ENCODE peak calls at places on chromosome 12, in six cellular contexts. I, F, L, D, W and J are unnamed samples.

GRCh38 chr12:98725481-98726247 is 80.6 kb downstream of the APAF1 start:
- DNase-seq in D (peak), W (no peak), F (no peak), I (no peak), L (peak), J (peak)

GRCh38 chr12:66319266-66319954 is 17.1 kb downstream of the HELB start:
- DNase-seq in D (no peak), I (no peak), L (no peak), F (no peak), W (no peak), J (peak)

GRCh38 chr12:69415471-69416275 is 54.5 kb upstream of the FRS2 start:
- DNase-seq in L (peak), W (peak), F (no peak), D (peak), I (peak), J (peak)

GRCh38 chr12:70227911-70228310 is 15.3 kb upstream of the CNOT2 start:
- DNase-seq in I (no peak), F (no peak), W (no peak), D (no peak), L (no peak), J (no peak)

GRCh38 chr12:39935275-39935674 is 170.6 kb downstream of the SLC2A13 start:
- DNase-seq in D (no peak), I (no peak), W (no peak), L (peak), F (no peak), J (no peak)

GRCh38 chr12:68349083-68349700 is 17.0 kb upstream of the MDM1 start:
- DNase-seq in L (no peak), I (no peak), W (no peak), F (no peak), D (no peak), J (no peak)

GRCh38 chr12:118098911-118099671 is 4.7 kb downstream of the VSIG10 start:
- DNase-seq in I (no peak), F (no peak), L (no peak), W (no peak), D (no peak), J (no peak)

GRCh38 chr12:3119192-3119744 is 42.1 kb downstream of the TSPAN9 start:
- DNase-seq in W (no peak), D (no peak), I (no peak), F (no peak), L (no peak), J (no peak)

GRCh38 chr12:94676011-94676709 is 25.8 kb upstream of the TMCC3 start:
- DNase-seq in W (no peak), I (no peak), F (peak), D (no peak), L (peak), J (peak)

GRCh38 chr12:80778005-80778541 is 61.4 kb downstream of the MYF5 start:
- DNase-seq in D (peak), W (no peak), I (no peak), F (peak), L (peak), J (peak)

GRCh38 chr12:69055706-69056105 is 122.7 kb upstream of the CPM start:
- DNase-seq in D (no peak), F (no peak), W (no peak), L (no peak), I (no peak), J (no peak)

GRCh38 chr12:4143909-4144308 is 129.7 kb upstream of the CCND2 start:
- DNase-seq in D (peak), I (no peak), L (no peak), F (no peak), W (peak), J (no peak)

GRCh38 chr12:93062100-93062419 is 133.0 kb upstream of the EEA1 start:
- DNase-seq in D (no peak), L (no peak), I (no peak), W (no peak), F (no peak), J (no peak)
- TF ChIP-seq MYC in D (no peak), L (no peak), I (no peak), W (no peak), F (no peak), J (no peak)

GRCh38 chr12:46942579-46942978 is 116.8 kb upstream of the SLC38A4 start:
- DNase-seq in W (no peak), I (no peak), F (no peak), L (peak), D (no peak), J (no peak)

GRCh38 chr12:46946137-46946536 is 120.3 kb upstream of the SLC38A4 start:
- DNase-seq in L (no peak), I (no peak), W (no peak), D (no peak), F (no peak), J (no peak)

GRCh38 chr12:46944771-46945170 is 119.0 kb upstream of the SLC38A4 start:
- DNase-seq in L (no peak), I (no peak), W (no peak), F (no peak), D (no peak), J (no peak)

GRCh38 chr12:46945591-46945990 is 119.8 kb upstream of the SLC38A4 start:
- DNase-seq in F (no peak), W (no peak), D (no peak), L (no peak), I (no peak), J (no peak)

GRCh38 chr12:46944104-46944503 is 118.3 kb upstream of the SLC38A4 start:
- DNase-seq in L (peak), I (no peak), W (no peak), D (no peak), F (no peak), J (peak)
- TF ChIP-seq MYC in L (no peak), I (no peak), W (no peak), D (no peak), F (no peak), J (no peak)

GRCh38 chr12:120725659-120726509 is at the start of gene ACADS:
- DNase-seq in L (peak), W (peak), I (peak), F (peak), D (peak), J (peak)
- TF ChIP-seq MYC in L (no peak), W (peak), I (no peak), F (no peak), D (peak), J (peak)

GRCh38 chr12:51752490-51752889 is 96.0 kb downstream of the FIGNL2 start:
- DNase-seq in F (no peak), L (peak), I (no peak), W (peak), D (no peak), J (no peak)
- TF ChIP-seq MYC in F (no peak), L (no peak), I (no peak), W (no peak), D (no peak), J (no peak)

GRCh38 chr12:113233967-113234366 is 12.7 kb downstream of the TPCN1 start:
- DNase-seq in F (no peak), D (no peak), L (no peak), W (no peak), I (no peak), J (no peak)

GRCh38 chr12:113232787-113233585 is 11.7 kb downstream of the TPCN1 start:
- DNase-seq in F (peak), W (no peak), I (no peak), D (no peak), L (no peak), J (no peak)

GRCh38 chr12:113232232-113232615 is 11.0 kb downstream of the TPCN1 start:
- DNase-seq in W (no peak), L (no peak), I (no peak), D (no peak), F (no peak), J (no peak)

GRCh38 chr12:113230315-113231274 is 9.3 kb downstream of the TPCN1 start:
- DNase-seq in I (no peak), W (no peak), D (peak), F (no peak), L (peak), J (no peak)

DNA sequence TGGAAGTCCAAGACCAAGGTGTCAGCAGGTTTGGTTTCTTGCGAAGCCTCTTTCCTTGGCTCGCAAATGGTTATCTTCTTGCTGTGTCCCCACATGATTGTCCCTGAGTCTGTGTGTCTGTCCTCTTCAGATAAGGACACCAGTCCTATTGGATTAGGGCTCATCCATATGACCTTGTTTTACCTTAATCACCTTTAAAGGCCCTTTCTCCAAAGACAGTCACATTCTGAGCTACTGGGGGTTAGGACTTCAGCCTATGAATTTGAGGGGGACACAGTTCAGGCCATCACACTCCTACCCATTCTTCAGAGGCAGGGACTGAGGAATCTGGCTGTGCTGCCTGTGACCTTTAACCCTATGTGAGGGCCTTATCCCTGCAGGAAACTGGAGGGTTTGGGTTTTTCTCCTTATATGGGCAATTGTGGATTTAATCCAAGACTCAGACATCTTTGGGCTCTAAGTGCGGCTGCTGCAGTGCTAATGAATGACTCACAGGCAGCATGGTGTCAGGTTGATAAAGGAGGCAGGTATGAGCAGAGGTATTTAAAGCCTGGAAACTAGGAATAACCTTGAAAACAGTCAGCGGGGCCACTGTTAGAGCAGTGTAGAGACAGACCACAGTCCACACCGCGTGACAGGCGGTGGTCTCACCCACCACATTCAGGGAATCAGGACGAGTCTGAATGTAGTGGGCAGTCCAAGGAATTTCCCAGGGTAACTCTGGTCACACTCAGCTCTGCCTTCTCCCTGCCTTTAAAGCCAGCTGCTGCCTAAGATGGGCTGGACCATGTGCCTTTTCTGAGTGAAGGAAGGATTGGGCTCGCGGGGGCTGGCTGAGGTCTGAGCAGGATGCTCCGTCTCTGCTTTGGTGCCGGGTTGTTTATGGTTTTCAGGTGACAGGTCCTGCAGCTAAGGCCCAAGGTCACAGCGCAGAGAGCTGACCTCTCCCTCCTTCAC is 10.3 kb downstream of the TPCN1 start:
- DNase-seq in W (peak), I (no peak), L (peak), F (no peak), D (peak), J (no peak)
- TF ChIP-seq MYC in W (peak), I (no peak), L (no peak), F (no peak), D (no peak), J (no peak)

DNA sequence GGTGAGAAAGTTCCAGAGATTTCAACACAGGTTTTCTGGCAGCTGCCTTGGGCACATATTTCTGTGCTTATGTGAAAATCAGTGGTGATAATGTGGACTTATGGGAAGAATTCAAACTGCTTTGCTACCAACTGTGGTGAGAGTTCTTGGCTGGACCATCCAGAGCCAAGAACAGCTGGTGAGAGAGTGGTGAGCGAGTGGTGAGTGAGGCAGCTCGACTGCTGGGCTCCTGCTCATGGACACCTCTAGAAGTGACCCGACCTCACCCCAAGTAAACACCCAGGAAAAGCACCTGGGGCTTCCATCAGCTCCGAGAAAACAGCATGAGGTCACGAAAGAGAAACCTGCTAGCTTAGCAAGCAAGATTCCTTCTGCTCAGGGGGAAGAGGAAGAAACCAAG is 106.4 kb downstream of the PIWIL1 start:
- DNase-seq in D (no peak), I (no peak), F (no peak), W (no peak), L (no peak), J (no peak)
- TF ChIP-seq MYC in D (no peak), I (no peak), F (no peak), W (no peak), L (no peak), J (no peak)

GRCh38 chr12:102379346-102379745 is 101.0 kb downstream of the IGF1 start:
- DNase-seq in D (no peak), I (no peak), F (no peak), W (no peak), L (no peak), J (no peak)
- TF ChIP-seq MYC in D (no peak), I (no peak), F (no peak), W (no peak), L (no peak), J (no peak)

GRCh38 chr12:79686171-79686570 is 4.6 kb downstream of the PAWR start:
- DNase-seq in W (no peak), I (no peak), D (no peak), F (no peak), L (peak), J (no peak)

GRCh38 chr12:79688376-79689040 is 2.3 kb downstream of the PAWR start:
- DNase-seq in L (peak), W (no peak), F (no peak), D (no peak), I (no peak), J (no peak)

GRCh38 chr12:79682593-79682992 is 8.2 kb downstream of the PAWR start:
- DNase-seq in I (no peak), W (no peak), L (no peak), F (no peak), D (no peak), J (no peak)

GRCh38 chr12:79687711-79688270 is 3.0 kb downstream of the PAWR start:
- DNase-seq in D (no peak), F (no peak), W (no peak), L (peak), I (no peak), J (no peak)

GRCh38 chr12:79685068-79685467 is 5.7 kb downstream of the PAWR start:
- DNase-seq in L (peak), W (no peak), F (no peak), I (peak), D (peak), J (no peak)
- TF ChIP-seq MYC in L (no peak), W (no peak), F (no peak), I (no peak), D (no peak), J (no peak)

GRCh38 chr12:116266220-116266619 is 11.3 kb downstream of the MED13L start:
- DNase-seq in L (peak), D (no peak), I (peak), W (no peak), F (no peak), J (no peak)
- TF ChIP-seq MYC in L (no peak), D (no peak), I (no peak), W (no peak), F (no peak), J (no peak)

GRCh38 chr12:122437656-122438121 is 15.2 kb upstream of the CLIP1 start:
- DNase-seq in L (no peak), I (no peak), W (no peak), F (no peak), D (no peak), J (no peak)
- TF ChIP-seq MYC in L (no peak), I (no peak), W (no peak), F (no peak), D (no peak), J (no peak)